ENCODE peak calls at places on chromosomes 4 and X, in six cellular contexts. One of them, this sample, is unnamed.

GRCh38 chrX:9326369-9326768 is 138.5 kb upstream of the TBL1X start:
- DNase-seq in GM12878: no peak
- DNase-seq in amniotic stem cell: no peak
- DNase-seq in stimulated activated CD4-positive, alpha-beta T cell treated with anti-CD3 and anti-CD28 coated beads, Interleukin-15, amount 100 ng/mL, for 1 hour: no peak
- DNase-seq in A549: no peak
- DNase-seq in HEK293T: no peak
- DNase-seq in this sample: no peak

GRCh38 chr4:142463195-142463594 is 382.9 kb downstream of the INPP4B start:
- DNase-seq in GM12878: no peak
- DNase-seq in amniotic stem cell: no peak
- DNase-seq in stimulated activated CD4-positive, alpha-beta T cell treated with anti-CD3 and anti-CD28 coated beads, Interleukin-15, amount 100 ng/mL, for 1 hour: no peak
- DNase-seq in A549: no peak
- DNase-seq in HEK293T: no peak
- DNase-seq in this sample: no peak

GRCh38 chr4:5812506-5813229 is 80.2 kb downstream of the CRMP1 start:
- DNase-seq in GM12878: no peak
- DNase-seq in amniotic stem cell: peak
- DNase-seq in stimulated activated CD4-positive, alpha-beta T cell treated with anti-CD3 and anti-CD28 coated beads, Interleukin-15, amount 100 ng/mL, for 1 hour: no peak
- DNase-seq in A549: peak
- DNase-seq in HEK293T: peak
- DNase-seq in this sample: no peak

GRCh38 chr4:7121174-7121573 is 53.3 kb upstream of the GRPEL1 start:
- DNase-seq in GM12878: no peak
- DNase-seq in amniotic stem cell: no peak
- DNase-seq in stimulated activated CD4-positive, alpha-beta T cell treated with anti-CD3 and anti-CD28 coated beads, Interleukin-15, amount 100 ng/mL, for 1 hour: no peak
- DNase-seq in A549: no peak
- DNase-seq in HEK293T: no peak
- DNase-seq in this sample: no peak

GRCh38 chr4:56026596-56026995 is 77.9 kb downstream of the CEP135 start:
- DNase-seq in GM12878: no peak
- DNase-seq in amniotic stem cell: no peak
- DNase-seq in stimulated activated CD4-positive, alpha-beta T cell treated with anti-CD3 and anti-CD28 coated beads, Interleukin-15, amount 100 ng/mL, for 1 hour: no peak
- DNase-seq in A549: no peak
- DNase-seq in HEK293T: no peak
- DNase-seq in this sample: no peak

GRCh38 chr4:140944539-140944938 is 188.4 kb upstream of the TBC1D9 start:
- DNase-seq in GM12878: no peak
- DNase-seq in amniotic stem cell: no peak
- DNase-seq in stimulated activated CD4-positive, alpha-beta T cell treated with anti-CD3 and anti-CD28 coated beads, Interleukin-15, amount 100 ng/mL, for 1 hour: no peak
- DNase-seq in A549: no peak
- DNase-seq in HEK293T: no peak
- DNase-seq in this sample: no peak

GRCh38 chr4:102500371-102501175 is 586 bp upstream of the NFKB1 start:
- DNase-seq in GM12878: no peak
- DNase-seq in amniotic stem cell: peak
- DNase-seq in stimulated activated CD4-positive, alpha-beta T cell treated with anti-CD3 and anti-CD28 coated beads, Interleukin-15, amount 100 ng/mL, for 1 hour: no peak
- DNase-seq in A549: no peak
- DNase-seq in HEK293T: peak
- DNase-seq in this sample: peak

GRCh38 chrX:74902806-74903205 is 22.4 kb downstream of the NEXMIF start:
- DNase-seq in GM12878: no peak
- DNase-seq in amniotic stem cell: no peak
- DNase-seq in stimulated activated CD4-positive, alpha-beta T cell treated with anti-CD3 and anti-CD28 coated beads, Interleukin-15, amount 100 ng/mL, for 1 hour: no peak
- DNase-seq in A549: no peak
- DNase-seq in HEK293T: no peak
- DNase-seq in this sample: no peak

GRCh38 chrX:33198561-33199279 is 12.6 kb downstream of the DMD start:
- DNase-seq in GM12878: no peak
- DNase-seq in amniotic stem cell: no peak
- DNase-seq in stimulated activated CD4-positive, alpha-beta T cell treated with anti-CD3 and anti-CD28 coated beads, Interleukin-15, amount 100 ng/mL, for 1 hour: no peak
- DNase-seq in A549: no peak
- DNase-seq in HEK293T: no peak
- DNase-seq in this sample: no peak

GRCh38 chr4:133147922-133148689 is 988 bp upstream of the PCDH10 start:
- DNase-seq in GM12878: no peak
- DNase-seq in amniotic stem cell: no peak
- DNase-seq in stimulated activated CD4-positive, alpha-beta T cell treated with anti-CD3 and anti-CD28 coated beads, Interleukin-15, amount 100 ng/mL, for 1 hour: no peak
- DNase-seq in A549: no peak
- DNase-seq in HEK293T: peak
- DNase-seq in this sample: no peak

GRCh38 chrX:129529685-129530281 is 6.5 kb upstream of the SMARCA1 start:
- DNase-seq in GM12878: no peak
- DNase-seq in amniotic stem cell: no peak
- DNase-seq in stimulated activated CD4-positive, alpha-beta T cell treated with anti-CD3 and anti-CD28 coated beads, Interleukin-15, amount 100 ng/mL, for 1 hour: no peak
- DNase-seq in A549: no peak
- DNase-seq in HEK293T: no peak
- DNase-seq in this sample: no peak

GRCh38 chrX:42247241-42247640 is 323.9 kb upstream of the CASK start:
- DNase-seq in GM12878: no peak
- DNase-seq in amniotic stem cell: no peak
- DNase-seq in stimulated activated CD4-positive, alpha-beta T cell treated with anti-CD3 and anti-CD28 coated beads, Interleukin-15, amount 100 ng/mL, for 1 hour: no peak
- DNase-seq in A549: no peak
- DNase-seq in HEK293T: no peak
- DNase-seq in this sample: no peak

GRCh38 chr4:118843237-118843636 is 7.3 kb upstream of the SEC24D start:
- DNase-seq in GM12878: no peak
- DNase-seq in amniotic stem cell: no peak
- DNase-seq in stimulated activated CD4-positive, alpha-beta T cell treated with anti-CD3 and anti-CD28 coated beads, Interleukin-15, amount 100 ng/mL, for 1 hour: no peak
- DNase-seq in A549: no peak
- DNase-seq in HEK293T: no peak
- DNase-seq in this sample: no peak

GRCh38 chr4:150950657-150951056 is 64.4 kb downstream of the LRBA start:
- DNase-seq in GM12878: no peak
- DNase-seq in amniotic stem cell: no peak
- DNase-seq in stimulated activated CD4-positive, alpha-beta T cell treated with anti-CD3 and anti-CD28 coated beads, Interleukin-15, amount 100 ng/mL, for 1 hour: no peak
- DNase-seq in A549: no peak
- DNase-seq in HEK293T: no peak
- DNase-seq in this sample: no peak

GRCh38 chr4:27668001-27668400 is 807.4 kb downstream of the STIM2 start:
- DNase-seq in GM12878: no peak
- DNase-seq in amniotic stem cell: no peak
- DNase-seq in stimulated activated CD4-positive, alpha-beta T cell treated with anti-CD3 and anti-CD28 coated beads, Interleukin-15, amount 100 ng/mL, for 1 hour: no peak
- DNase-seq in A549: no peak
- DNase-seq in HEK293T: no peak
- DNase-seq in this sample: no peak

GRCh38 chrX:107725761-107726555 is 49.6 kb downstream of the TSC22D3 start:
- DNase-seq in GM12878: no peak
- DNase-seq in amniotic stem cell: no peak
- DNase-seq in stimulated activated CD4-positive, alpha-beta T cell treated with anti-CD3 and anti-CD28 coated beads, Interleukin-15, amount 100 ng/mL, for 1 hour: no peak
- DNase-seq in A549: no peak
- DNase-seq in HEK293T: no peak
- DNase-seq in this sample: no peak

GRCh38 chr4:144169211-144169610 is 28.7 kb upstream of the GYPA start:
- DNase-seq in GM12878: no peak
- DNase-seq in amniotic stem cell: no peak
- DNase-seq in stimulated activated CD4-positive, alpha-beta T cell treated with anti-CD3 and anti-CD28 coated beads, Interleukin-15, amount 100 ng/mL, for 1 hour: no peak
- DNase-seq in A549: no peak
- DNase-seq in HEK293T: no peak
- DNase-seq in this sample: no peak

GRCh38 chr4:24396988-24397387 is 187.4 kb downstream of the DHX15 start:
- DNase-seq in GM12878: no peak
- DNase-seq in amniotic stem cell: no peak
- DNase-seq in stimulated activated CD4-positive, alpha-beta T cell treated with anti-CD3 and anti-CD28 coated beads, Interleukin-15, amount 100 ng/mL, for 1 hour: no peak
- DNase-seq in A549: no peak
- DNase-seq in HEK293T: no peak
- DNase-seq in this sample: no peak

GRCh38 chr4:13546855-13547562 is 2.7 kb upstream of the NKX3-2 start:
- DNase-seq in GM12878: no peak
- DNase-seq in amniotic stem cell: no peak
- DNase-seq in stimulated activated CD4-positive, alpha-beta T cell treated with anti-CD3 and anti-CD28 coated beads, Interleukin-15, amount 100 ng/mL, for 1 hour: no peak
- DNase-seq in A549: no peak
- DNase-seq in HEK293T: no peak
- DNase-seq in this sample: no peak

GRCh38 chrX:134459683-134460004 is 321 bp upstream of the HPRT1 start:
- DNase-seq in GM12878: no peak
- DNase-seq in amniotic stem cell: no peak
- DNase-seq in stimulated activated CD4-positive, alpha-beta T cell treated with anti-CD3 and anti-CD28 coated beads, Interleukin-15, amount 100 ng/mL, for 1 hour: no peak
- DNase-seq in A549: no peak
- DNase-seq in HEK293T: no peak
- DNase-seq in this sample: no peak

GRCh38 chrX:72620550-72621145 is 48.0 kb upstream of the HDAC8 start:
- DNase-seq in GM12878: no peak
- DNase-seq in amniotic stem cell: peak
- DNase-seq in stimulated activated CD4-positive, alpha-beta T cell treated with anti-CD3 and anti-CD28 coated beads, Interleukin-15, amount 100 ng/mL, for 1 hour: no peak
- DNase-seq in A549: peak
- DNase-seq in HEK293T: peak
- DNase-seq in this sample: peak

GRCh38 chr4:20646287-20646686 is 54.0 kb upstream of the PACRGL start:
- DNase-seq in GM12878: no peak
- DNase-seq in amniotic stem cell: no peak
- DNase-seq in stimulated activated CD4-positive, alpha-beta T cell treated with anti-CD3 and anti-CD28 coated beads, Interleukin-15, amount 100 ng/mL, for 1 hour: no peak
- DNase-seq in A549: no peak
- DNase-seq in HEK293T: no peak
- DNase-seq in this sample: no peak

GRCh38 chr4:41424541-41424940 is 113.4 kb upstream of the LIMCH1 start:
- DNase-seq in GM12878: no peak
- DNase-seq in amniotic stem cell: no peak
- DNase-seq in stimulated activated CD4-positive, alpha-beta T cell treated with anti-CD3 and anti-CD28 coated beads, Interleukin-15, amount 100 ng/mL, for 1 hour: no peak
- DNase-seq in A549: no peak
- DNase-seq in HEK293T: no peak
- DNase-seq in this sample: no peak

GRCh38 chrX:110743679-110744340 is 51.8 kb downstream of the CHRDL1 start:
- DNase-seq in GM12878: no peak
- DNase-seq in amniotic stem cell: no peak
- DNase-seq in stimulated activated CD4-positive, alpha-beta T cell treated with anti-CD3 and anti-CD28 coated beads, Interleukin-15, amount 100 ng/mL, for 1 hour: no peak
- DNase-seq in A549: no peak
- DNase-seq in HEK293T: no peak
- DNase-seq in this sample: peak

GRCh38 chr4:156665779-156666366 is 305.7 kb downstream of the PDGFC start:
- DNase-seq in GM12878: peak
- DNase-seq in amniotic stem cell: no peak
- DNase-seq in stimulated activated CD4-positive, alpha-beta T cell treated with anti-CD3 and anti-CD28 coated beads, Interleukin-15, amount 100 ng/mL, for 1 hour: no peak
- DNase-seq in A549: no peak
- DNase-seq in HEK293T: no peak
- DNase-seq in this sample: no peak

GRCh38 chr4:41620594-41621256 is 82.8 kb downstream of the LIMCH1 start:
- DNase-seq in GM12878: no peak
- DNase-seq in amniotic stem cell: no peak
- DNase-seq in stimulated activated CD4-positive, alpha-beta T cell treated with anti-CD3 and anti-CD28 coated beads, Interleukin-15, amount 100 ng/mL, for 1 hour: no peak
- DNase-seq in A549: no peak
- DNase-seq in HEK293T: no peak
- DNase-seq in this sample: no peak

GRCh38 chr4:174259580-174259979 is 23.9 kb downstream of the FBXO8 start:
- DNase-seq in GM12878: no peak
- DNase-seq in amniotic stem cell: no peak
- DNase-seq in stimulated activated CD4-positive, alpha-beta T cell treated with anti-CD3 and anti-CD28 coated beads, Interleukin-15, amount 100 ng/mL, for 1 hour: no peak
- DNase-seq in A549: no peak
- DNase-seq in HEK293T: no peak
- DNase-seq in this sample: no peak

GRCh38 chr4:106676173-106676921 is 307.8 kb upstream of the GIMD1 start:
- DNase-seq in GM12878: no peak
- DNase-seq in amniotic stem cell: no peak
- DNase-seq in stimulated activated CD4-positive, alpha-beta T cell treated with anti-CD3 and anti-CD28 coated beads, Interleukin-15, amount 100 ng/mL, for 1 hour: no peak
- DNase-seq in A549: no peak
- DNase-seq in HEK293T: no peak
- DNase-seq in this sample: no peak

GRCh38 chr4:40329805-40330204 is 5.3 kb upstream of the CHRNA9 start:
- DNase-seq in GM12878: no peak
- DNase-seq in amniotic stem cell: no peak
- DNase-seq in stimulated activated CD4-positive, alpha-beta T cell treated with anti-CD3 and anti-CD28 coated beads, Interleukin-15, amount 100 ng/mL, for 1 hour: no peak
- DNase-seq in A549: no peak
- DNase-seq in HEK293T: no peak
- DNase-seq in this sample: no peak

GRCh38 chr4:147286846-147287587 is 193.9 kb upstream of the EDNRA start:
- DNase-seq in GM12878: no peak
- DNase-seq in amniotic stem cell: no peak
- DNase-seq in stimulated activated CD4-positive, alpha-beta T cell treated with anti-CD3 and anti-CD28 coated beads, Interleukin-15, amount 100 ng/mL, for 1 hour: no peak
- DNase-seq in A549: no peak
- DNase-seq in HEK293T: no peak
- DNase-seq in this sample: no peak

GRCh38 chr4:107037188-107037587 is 1.1 kb upstream of the DKK2 start:
- DNase-seq in GM12878: no peak
- DNase-seq in amniotic stem cell: no peak
- DNase-seq in stimulated activated CD4-positive, alpha-beta T cell treated with anti-CD3 and anti-CD28 coated beads, Interleukin-15, amount 100 ng/mL, for 1 hour: no peak
- DNase-seq in A549: no peak
- DNase-seq in HEK293T: peak
- DNase-seq in this sample: peak

GRCh38 chr4:83308672-83309071 is 24.1 kb upstream of the COQ2 start:
- DNase-seq in GM12878: no peak
- DNase-seq in amniotic stem cell: no peak
- DNase-seq in stimulated activated CD4-positive, alpha-beta T cell treated with anti-CD3 and anti-CD28 coated beads, Interleukin-15, amount 100 ng/mL, for 1 hour: no peak
- DNase-seq in A549: no peak
- DNase-seq in HEK293T: no peak
- DNase-seq in this sample: no peak

GRCh38 chrX:115584715-115585114 is 23.7 kb downstream of the PLS3 start:
- DNase-seq in GM12878: no peak
- DNase-seq in amniotic stem cell: peak
- DNase-seq in stimulated activated CD4-positive, alpha-beta T cell treated with anti-CD3 and anti-CD28 coated beads, Interleukin-15, amount 100 ng/mL, for 1 hour: no peak
- DNase-seq in A549: no peak
- DNase-seq in HEK293T: no peak
- DNase-seq in this sample: no peak

GRCh38 chr4:117623321-117623720 is 411.0 kb upstream of the NDST3 start:
- DNase-seq in GM12878: no peak
- DNase-seq in amniotic stem cell: no peak
- DNase-seq in stimulated activated CD4-positive, alpha-beta T cell treated with anti-CD3 and anti-CD28 coated beads, Interleukin-15, amount 100 ng/mL, for 1 hour: no peak
- DNase-seq in A549: no peak
- DNase-seq in HEK293T: no peak
- DNase-seq in this sample: no peak

GRCh38 chr4:140149851-140150635 is 3.9 kb downstream of the MAML3 start:
- DNase-seq in GM12878: no peak
- DNase-seq in amniotic stem cell: no peak
- DNase-seq in stimulated activated CD4-positive, alpha-beta T cell treated with anti-CD3 and anti-CD28 coated beads, Interleukin-15, amount 100 ng/mL, for 1 hour: peak
- DNase-seq in A549: peak
- DNase-seq in HEK293T: peak
- DNase-seq in this sample: peak

GRCh38 chr4:112144546-112145325 is 518 bp upstream of the FAM241A start:
- DNase-seq in GM12878: peak
- DNase-seq in amniotic stem cell: no peak
- DNase-seq in stimulated activated CD4-positive, alpha-beta T cell treated with anti-CD3 and anti-CD28 coated beads, Interleukin-15, amount 100 ng/mL, for 1 hour: no peak
- DNase-seq in A549: no peak
- DNase-seq in HEK293T: no peak
- DNase-seq in this sample: no peak

GRCh38 chr4:133694416-133694815 is 507.2 kb downstream of the PABPC4L start:
- DNase-seq in GM12878: no peak
- DNase-seq in amniotic stem cell: no peak
- DNase-seq in stimulated activated CD4-positive, alpha-beta T cell treated with anti-CD3 and anti-CD28 coated beads, Interleukin-15, amount 100 ng/mL, for 1 hour: no peak
- DNase-seq in A549: no peak
- DNase-seq in HEK293T: no peak
- DNase-seq in this sample: no peak

This sample was measured in lower leg skin.